ENCODE peak calls at places on chromosomes 11 and 22, in eight cellular contexts. P, T, M, B, J, Q, L and A are unnamed samples.

GRCh38 chr22:41197046-41197807 is 7.9 kb upstream of the L3MBTL2 start:
- ATAC-seq in P (peak; percentile 85), T (peak; percentile 88), M (peak; percentile 87), B (peak; percentile 89), J (peak; percentile 90), Q (peak; percentile 90), L (peak; percentile 94), A (peak; percentile 90)

GRCh38 chr11:26930518-26931247 is 63.2 kb upstream of the FIBIN start:
- ATAC-seq in P (no peak), T (no peak), M (no peak), B (no peak), J (no peak), Q (no peak), L (peak; percentile 17), A (no peak)

GRCh38 chr11:70297341-70297740 is 26.9 kb downstream of the PPFIA1 start:
- ATAC-seq in P (no peak), T (no peak), M (no peak), B (peak; percentile 81), J (peak; percentile 49), Q (no peak), L (no peak), A (peak; percentile 85)

GRCh38 chr11:86509579-86509978 is 134.9 kb downstream of the CCDC81 start:
- ATAC-seq in P (no peak), T (no peak), M (no peak), B (no peak), J (no peak), Q (no peak), L (peak; percentile 41), A (no peak)

GRCh38 chr11:73365352-73366264 is 10.6 kb upstream of the RELT start:
- ATAC-seq in P (peak; percentile 47), T (no peak), M (no peak), B (no peak), J (peak; percentile 9), Q (no peak), L (no peak), A (no peak)

GRCh38 chr22:24928322-24928721 is 18.2 kb downstream of the LHFPL7 start:
- ATAC-seq in P (no peak), T (no peak), M (no peak), B (no peak), J (no peak), Q (no peak), L (peak; percentile 70), A (no peak)

GRCh38 chr11:35021589-35021988 is 105.2 kb downstream of the PDHX start:
- ATAC-seq in P (no peak), T (no peak), M (no peak), B (no peak), J (no peak), Q (no peak), L (no peak), A (no peak)

GRCh38 chr11:63896071-63896470 is 20.9 kb downstream of the RCOR2 start:
- ATAC-seq in P (no peak), T (no peak), M (no peak), B (no peak), J (no peak), Q (no peak), L (peak; percentile 73), A (no peak)

GRCh38 chr11:18374956-18375355 is 19.4 kb upstream of the LDHA start:
- ATAC-seq in P (no peak), T (no peak), M (no peak), B (no peak), J (no peak), Q (no peak), L (no peak), A (no peak)

GRCh38 chr22:19673660-19674059 is 40.6 kb upstream of the SEPTIN5 start:
- ATAC-seq in P (no peak), T (no peak), M (no peak), B (no peak), J (no peak), Q (no peak), L (no peak), A (no peak)

GRCh38 chr11:32982626-32983025 is 33.1 kb upstream of the DEPDC7 start:
- ATAC-seq in P (no peak), T (no peak), M (no peak), B (no peak), J (no peak), Q (no peak), L (no peak), A (no peak)

GRCh38 chr22:38220653-38221386 is 19.0 kb downstream of the MAFF start:
- ATAC-seq in P (no peak), T (no peak), M (no peak), B (no peak), J (no peak), Q (no peak), L (no peak), A (no peak)

GRCh38 chr11:115558635-115559034 is 54.4 kb upstream of the CADM1 start:
- ATAC-seq in P (no peak), T (no peak), M (no peak), B (no peak), J (no peak), Q (no peak), L (no peak), A (no peak)

GRCh38 chr11:61152816-61153592 is 8.2 kb downstream of the VPS37C start:
- ATAC-seq in P (no peak), T (no peak), M (no peak), B (no peak), J (no peak), Q (no peak), L (no peak), A (no peak)

GRCh38 chr11:1514349-1515061 is 27.9 kb upstream of the MOB2 start:
- ATAC-seq in P (no peak), T (no peak), M (no peak), B (no peak), J (no peak), Q (no peak), L (no peak), A (no peak)

GRCh38 chr11:124194696-124195418 is 11.7 kb downstream of the OR10D3 start:
- ATAC-seq in P (peak; percentile 39), T (no peak), M (peak; percentile 81), B (peak; percentile 71), J (peak; percentile 87), Q (peak; percentile 96), L (peak; percentile 94), A (peak; percentile 73)

GRCh38 chr11:116871248-116871647 is 33.8 kb upstream of the APOA1 start:
- ATAC-seq in P (no peak), T (no peak), M (no peak), B (no peak), J (no peak), Q (no peak), L (peak; percentile 78), A (no peak)

GRCh38 chr11:66239998-66240780 is 28.2 kb upstream of the RAB1B start:
- ATAC-seq in P (no peak), T (no peak), M (no peak), B (no peak), J (no peak), Q (peak; percentile 27), L (no peak), A (no peak)

GRCh38 chr11:96242191-96242845 is 100.7 kb downstream of the MAML2 start:
- ATAC-seq in P (no peak), T (no peak), M (no peak), B (no peak), J (no peak), Q (no peak), L (no peak), A (no peak)

GRCh38 chr11:70895061-70895670 is 357.2 kb downstream of the SHANK2 start:
- ATAC-seq in P (no peak), T (no peak), M (no peak), B (no peak), J (no peak), Q (no peak), L (no peak), A (no peak)

GRCh38 chr22:23256986-23257888 is 76.9 kb downstream of the BCR start:
- ATAC-seq in P (no peak), T (no peak), M (no peak), B (no peak), J (no peak), Q (no peak), L (peak; percentile 86), A (no peak)